ENCODE peak calls at places on chromosomes 16 and 17, in five cellular contexts. Y, C, E, S and Q are unnamed samples.

GRCh38 chr17:77778636-77779524 is 179.6 kb upstream of the TNRC6C start:
- DNase-seq in Y (peak), C (no peak), E (no peak), S (no peak), Q (no peak)

GRCh38 chr16:49557070-49557446 is 183.5 kb downstream of the C16orf78 start:
- DNase-seq in Y (no peak), C (peak), E (peak), S (no peak), Q (no peak)

GRCh38 chr17:69878661-69879060 is 196.4 kb upstream of the KCNJ16 start:
- DNase-seq in Y (no peak), C (no peak), E (no peak), S (peak), Q (no peak)

GRCh38 chr17:34997355-34997862 is 17.1 kb downstream of the LIG3 start:
- DNase-seq in Y (no peak), C (no peak), E (no peak), S (peak), Q (no peak)

GRCh38 chr17:44318077-44318892 is 6.3 kb downstream of the SLC25A39 start:
- DNase-seq in Y (peak), C (no peak), E (no peak), S (no peak), Q (no peak)

GRCh38 chr16:49469930-49470451 is 96.4 kb downstream of the C16orf78 start:
- DNase-seq in Y (no peak), C (no peak), E (peak), S (no peak), Q (no peak)

GRCh38 chr17:58808609-58809563 is 53.2 kb downstream of the PPM1E start:
- DNase-seq in Y (no peak), C (no peak), E (no peak), S (no peak), Q (no peak)

GRCh38 chr17:45129426-45129939 is 2.8 kb downstream of the PLCD3 start:
- DNase-seq in Y (no peak), C (peak), E (no peak), S (no peak), Q (no peak)

GRCh38 chr17:61570118-61570517 is 20.9 kb downstream of the NACA2 start:
- DNase-seq in Y (no peak), C (no peak), E (no peak), S (peak), Q (no peak)

GRCh38 chr17:50087912-50088405 is 7.2 kb upstream of the PDK2 start:
- DNase-seq in Y (no peak), C (no peak), E (no peak), S (no peak), Q (no peak)

GRCh38 chr17:81393684-81394376 is 1.4 kb upstream of the BAHCC1 start:
- DNase-seq in Y (peak), C (peak), E (peak), S (peak), Q (peak)

GRCh38 chr17:45578516-45579455 is 88.3 kb upstream of the PLEKHM1 start:
- DNase-seq in Y (no peak), C (no peak), E (no peak), S (no peak), Q (no peak)

GRCh38 chr16:84315422-84315821 is 20.7 kb downstream of the WFDC1 start:
- DNase-seq in Y (no peak), C (peak), E (no peak), S (no peak), Q (no peak)

GRCh38 chr16:90077757-90078593 is 844 bp upstream of the PRDM7 start:
- DNase-seq in Y (peak), C (no peak), E (peak), S (peak), Q (no peak)

GRCh38 chr17:10117581-10118001 is 80.8 kb downstream of the GAS7 start:
- DNase-seq in Y (no peak), C (peak), E (no peak), S (no peak), Q (no peak)

GRCh38 chr17:15490634-15491261 is 23.3 kb upstream of the CDRT4 start:
- DNase-seq in Y (no peak), C (no peak), E (peak), S (peak), Q (no peak)

GRCh38 chr17:4980644-4981216 is 6.7 kb downstream of the CAMTA2 start:
- DNase-seq in Y (peak), C (peak), E (peak), S (peak), Q (peak)

GRCh38 chr16:87463722-87464690 is 28.8 kb downstream of the ZCCHC14 start:
- DNase-seq in Y (no peak), C (peak), E (no peak), S (peak), Q (no peak)

GRCh38 chr17:28646039-28646754 is 1.2 kb upstream of the BLTP2 start:
- DNase-seq in Y (no peak), C (no peak), E (no peak), S (no peak), Q (no peak)

GRCh38 chr16:58563235-58563634 is 47.9 kb downstream of the SETD6 start:
- DNase-seq in Y (no peak), C (no peak), E (no peak), S (peak), Q (no peak)

GRCh38 chr16:88688013-88688778 is 1.9 kb upstream of the SNAI3 start:
- DNase-seq in Y (peak), C (no peak), E (no peak), S (no peak), Q (no peak)

GRCh38 chr17:77325826-77326581 is 185.2 kb downstream of the SEC14L1 start:
- DNase-seq in Y (no peak), C (no peak), E (no peak), S (no peak), Q (no peak)

GRCh38 chr16:75550211-75550662 is 5.8 kb downstream of the TMEM231 start:
- DNase-seq in Y (no peak), C (peak), E (no peak), S (peak), Q (no peak)

GRCh38 chr17:76658387-76658705 is 14.8 kb upstream of the ST6GALNAC1 start:
- DNase-seq in Y (no peak), C (no peak), E (no peak), S (no peak), Q (no peak)

GRCh38 chr17:61486135-61487120 is 34.2 kb downstream of the TBX4 start:
- DNase-seq in Y (peak), C (no peak), E (no peak), S (no peak), Q (peak)

GRCh38 chr17:40251576-40251975 is 32.5 kb downstream of the WIPF2 start:
- DNase-seq in Y (no peak), C (no peak), E (no peak), S (peak), Q (no peak)

GRCh38 chr17:6797718-6798351 is 21.8 kb downstream of the FBXO39 start:
- DNase-seq in Y (no peak), C (peak), E (no peak), S (no peak), Q (no peak)

GRCh38 chr16:27322858-27323780 is 9.3 kb downstream of the IL4R start:
- DNase-seq in Y (no peak), C (peak), E (no peak), S (no peak), Q (no peak)

GRCh38 chr17:81291662-81292061 is 3.4 kb downstream of the SLC38A10 start:
- DNase-seq in Y (peak), C (peak), E (peak), S (peak), Q (no peak)

GRCh38 chr16:4847774-4848587 is 700 bp downstream of the UBN1 start:
- DNase-seq in Y (peak), C (peak), E (no peak), S (peak), Q (no peak)

DNA sequence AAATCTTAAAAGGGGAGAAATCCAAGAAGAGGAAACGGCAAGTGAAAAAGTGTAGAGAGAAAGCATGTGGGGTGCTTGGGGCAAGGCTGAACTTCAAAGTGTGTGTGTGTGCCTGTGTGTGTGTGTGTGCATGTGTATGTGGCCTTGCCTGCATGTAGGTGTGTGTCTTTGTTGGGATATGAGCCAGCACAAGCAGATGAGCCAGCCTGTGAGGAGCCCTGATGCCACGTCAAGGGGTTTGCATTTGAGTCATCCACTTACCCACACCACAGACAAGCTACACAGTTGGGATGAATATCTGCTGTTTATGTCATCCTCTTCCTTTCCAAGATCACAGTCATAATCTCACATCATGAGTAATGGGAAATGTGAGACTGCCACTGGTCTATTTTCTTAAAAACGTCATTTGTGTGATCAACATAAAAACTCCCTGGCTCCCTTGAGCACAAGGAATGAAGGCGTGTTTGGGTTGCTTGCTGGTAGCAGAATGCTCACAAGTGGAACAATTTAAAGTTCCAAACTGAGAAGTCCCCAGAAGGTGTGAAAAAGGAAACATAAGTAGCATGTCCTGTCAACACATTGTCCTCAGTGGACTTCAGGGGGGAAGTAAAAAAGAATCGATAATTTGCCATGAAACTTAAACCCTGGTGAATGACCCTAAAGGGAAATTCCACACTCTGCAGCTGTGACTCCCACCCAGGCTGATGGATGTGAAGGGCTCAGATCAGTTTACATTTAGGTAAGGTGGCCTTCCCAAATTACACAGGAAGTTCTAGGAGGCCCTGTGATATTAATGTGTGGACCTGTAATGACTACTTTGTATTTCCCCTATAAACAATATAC is 14.7 kb downstream of the KCTD19 start:
- DNase-seq in Y (peak), C (peak), E (no peak), S (peak), Q (no peak)
- H3K9ac ChIP-seq in Y (peak), C (no peak), E (no peak), S (peak), Q (no peak)

DNA sequence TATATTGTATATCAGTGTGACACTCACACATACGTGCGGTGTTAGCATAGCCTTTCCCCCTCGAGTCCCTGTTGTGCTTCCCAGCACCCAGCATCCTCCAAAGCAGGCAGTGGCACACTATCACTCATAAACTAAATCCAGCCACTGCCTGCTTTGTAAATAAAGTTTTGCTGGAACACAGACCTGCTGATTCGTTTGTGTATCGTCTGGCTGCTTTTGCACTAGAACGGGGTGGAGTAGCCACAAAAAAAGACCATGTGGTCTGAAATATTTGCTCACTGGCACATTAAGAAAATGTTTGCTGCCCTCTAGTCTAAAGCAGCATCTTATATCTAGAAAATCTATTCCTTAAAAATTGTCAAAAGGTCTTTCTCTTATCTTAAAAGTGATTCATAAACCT is 341.1 kb upstream of the ZFHX3 start:
- DNase-seq in Y (no peak), C (no peak), E (no peak), S (no peak), Q (no peak)
- TF ChIP-seq POLR2AphosphoS5 in Y (no peak), C (no peak), E (no peak), S (no peak), Q (no peak)

GRCh38 chr17:56880133-56880532 is 33.7 kb downstream of the TRIM25 start:
- DNase-seq in Y (no peak), C (no peak), E (no peak), S (no peak), Q (no peak)

GRCh38 chr17:56879280-56879679 is 34.6 kb downstream of the TRIM25 start:
- DNase-seq in Y (no peak), C (no peak), E (no peak), S (no peak), Q (no peak)

GRCh38 chr17:56881685-56882295 is 32.1 kb downstream of the TRIM25 start:
- DNase-seq in Y (no peak), C (no peak), E (peak), S (no peak), Q (no peak)

GRCh38 chr17:56880571-56880970 is 33.3 kb downstream of the TRIM25 start:
- DNase-seq in Y (no peak), C (no peak), E (no peak), S (no peak), Q (no peak)

DNA sequence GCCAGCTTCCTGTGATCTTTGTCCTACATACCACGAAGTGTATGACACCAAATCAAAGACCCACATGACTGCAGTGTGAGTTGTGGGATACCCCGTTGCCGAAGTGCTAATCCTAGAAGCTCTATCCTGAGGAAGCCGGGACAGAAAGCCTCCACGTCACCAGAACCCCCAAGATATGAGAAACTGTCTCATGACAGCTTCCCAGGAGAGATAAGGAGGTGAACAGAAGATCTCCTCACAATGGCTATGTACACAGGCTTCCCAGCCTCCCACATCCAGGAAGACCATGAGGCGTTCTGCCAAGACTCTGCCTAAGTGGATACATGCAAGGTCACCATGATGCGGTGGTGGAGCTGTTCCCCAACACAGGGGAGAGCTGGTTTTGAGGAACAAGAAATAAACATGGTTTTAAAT is 37.1 kb downstream of the TRIM25 start:
- DNase-seq in Y (no peak), C (no peak), E (no peak), S (no peak), Q (no peak)
- H3K9ac ChIP-seq in Y (no peak), C (no peak), E (no peak), S (no peak), Q (no peak)

GRCh38 chr17:8162232-8162996 is at the start of gene VAMP2:
- DNase-seq in Y (peak), C (no peak), E (no peak), S (peak), Q (no peak)
- TF ChIP-seq POLR2AphosphoS5 in Y (peak), C (peak), E (no peak), S (peak), Q (peak)

DNA sequence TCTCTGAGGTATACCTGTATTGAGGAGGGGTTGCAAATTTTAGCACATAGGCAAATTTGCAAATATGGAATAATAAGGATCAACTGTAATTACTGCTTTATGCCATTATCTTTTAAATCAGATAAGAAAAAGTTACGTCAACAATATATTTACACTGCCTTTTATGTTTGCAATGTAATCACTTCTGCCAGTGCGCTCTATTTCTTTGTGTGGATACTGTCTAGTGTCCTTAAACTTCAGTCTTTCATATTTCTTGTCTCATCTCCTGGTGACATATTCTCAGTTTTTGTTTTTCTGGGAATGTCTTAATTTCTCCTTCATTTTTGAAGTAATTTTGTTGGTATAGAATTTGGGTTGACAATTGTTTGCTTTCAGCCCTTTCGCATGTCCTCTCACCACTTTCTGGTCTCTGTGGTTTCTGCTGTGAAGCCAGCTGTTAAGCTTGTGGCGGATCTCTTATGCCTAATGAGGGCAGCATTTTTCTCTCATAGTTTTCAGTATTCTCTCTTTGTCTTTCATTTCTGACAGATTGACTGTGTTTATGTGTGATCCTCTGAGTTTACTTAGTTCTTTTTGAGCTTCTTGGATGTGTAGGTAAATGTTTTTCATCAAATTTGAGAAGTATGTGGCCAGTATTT is 37.6 kb upstream of the ABCC11 start:
- DNase-seq in Y (no peak), C (no peak), E (no peak), S (no peak), Q (no peak)
- H3K9ac ChIP-seq in Y (no peak), C (no peak), E (no peak), S (no peak), Q (no peak)

GRCh38 chr16:19767497-19767896 is 49.4 kb downstream of the IQCK start:
- DNase-seq in Y (no peak), C (no peak), E (no peak), S (no peak), Q (no peak)

GRCh38 chr16:19769239-19769638 is 51.2 kb downstream of the IQCK start:
- DNase-seq in Y (no peak), C (no peak), E (no peak), S (no peak), Q (no peak)

GRCh38 chr16:19766554-19766884 is 48.4 kb downstream of the IQCK start:
- DNase-seq in Y (no peak), C (no peak), E (no peak), S (no peak), Q (no peak)

GRCh38 chr16:19766988-19767387 is 48.9 kb downstream of the IQCK start:
- DNase-seq in Y (no peak), C (no peak), E (no peak), S (no peak), Q (no peak)

GRCh38 chr16:19765860-19766553 is 47.9 kb downstream of the IQCK start:
- DNase-seq in Y (no peak), C (no peak), E (no peak), S (peak), Q (no peak)
- TF ChIP-seq POLR2AphosphoS5 in Y (no peak), C (no peak), E (no peak), S (peak), Q (no peak)